ENCODE peak calls at places on chromosomes 6 and 20, in ten cellular contexts. M is fibroblast of lung; X is prostate gland; W is ovary; O is uterus; D is stomach; P is endothelial cell of umbilical vein; A is CD8-positive, alpha-beta memory T cell; Y is HepG2; H is gastrocnemius medialis. S is an unnamed sample.

GRCh38 chr6:168515376-168515775 is 74.4 kb downstream of the SMOC2 start:
- DNase-seq in M (no peak), X (no peak), W (no peak), O (no peak), D (no peak), P (no peak), A (no peak), Y (no peak), H (no peak), S (no peak)

GRCh38 chr20:46401478-46401860 is 4.9 kb downstream of the ELMO2 start:
- DNase-seq in M (no peak), X (no peak), W (no peak), O (no peak), D (no peak), P (no peak), A (no peak), Y (no peak), H (no peak), S (no peak)

GRCh38 chr20:63898882-63899558 is 4.1 kb downstream of the DNAJC5 start:
- DNase-seq in M (no peak), X (no peak), W (no peak), O (no peak), D (no peak), P (no peak), A (no peak), Y (no peak), H (no peak), S (no peak)

GRCh38 chr20:58555078-58555765 is 40.0 kb upstream of the APCDD1L start:
- DNase-seq in M (peak; percentile 93), X (no peak), W (no peak), O (no peak), D (no peak), P (peak; percentile 77), A (no peak), Y (no peak), H (no peak), S (no peak)

GRCh38 chr6:106792536-106793236 is 163.3 kb downstream of the QRSL1 start:
- DNase-seq in M (no peak), X (no peak), W (no peak), O (no peak), D (no peak), P (no peak), A (no peak), Y (peak; percentile 44), H (no peak), S (no peak)

GRCh38 chr20:17896771-17897369 is 71.7 kb downstream of the SNX5 start:
- DNase-seq in M (no peak), X (no peak), W (no peak), O (no peak), D (no peak), P (no peak), A (no peak), Y (peak; percentile 99), H (no peak), S (no peak)

GRCh38 chr6:170250451-170250850 is 40.4 kb downstream of the DLL1 start:
- DNase-seq in M (no peak), X (no peak), W (no peak), O (no peak), D (no peak), P (no peak), A (no peak), Y (no peak), H (no peak), S (no peak)

GRCh38 chr6:149363154-149363553 is 36.9 kb upstream of the SUMO4 start:
- DNase-seq in M (no peak), X (no peak), W (no peak), O (no peak), D (no peak), P (no peak), A (no peak), Y (no peak), H (no peak), S (no peak)

GRCh38 chr6:134520181-134521115 is 202.5 kb upstream of the SGK1 start:
- DNase-seq in M (peak; percentile 86), X (no peak), W (no peak), O (no peak), D (no peak), P (peak; percentile 36), A (no peak), Y (no peak), H (no peak), S (no peak)

GRCh38 chr6:5206920-5207561 is 53.7 kb downstream of the LYRM4 start:
- DNase-seq in M (no peak), X (no peak), W (no peak), O (no peak), D (no peak), P (no peak), A (no peak), Y (no peak), H (no peak), S (no peak)

GRCh38 chr6:5208039-5208438 is 52.7 kb downstream of the LYRM4 start:
- DNase-seq in M (no peak), X (no peak), W (no peak), O (peak; percentile 26), D (no peak), P (no peak), A (no peak), Y (no peak), H (no peak), S (no peak)

GRCh38 chr6:5204340-5204739 is 56.4 kb downstream of the LYRM4 start:
- DNase-seq in M (no peak), X (no peak), W (no peak), O (no peak), D (no peak), P (peak; percentile 54), A (no peak), Y (no peak), H (no peak), S (no peak)

GRCh38 chr6:5205035-5205469 is 55.7 kb downstream of the LYRM4 start:
- DNase-seq in M (no peak), X (no peak), W (peak; percentile 26), O (peak; percentile 30), D (no peak), P (peak; percentile 76), A (no peak), Y (no peak), H (no peak), S (no peak)

DNA sequence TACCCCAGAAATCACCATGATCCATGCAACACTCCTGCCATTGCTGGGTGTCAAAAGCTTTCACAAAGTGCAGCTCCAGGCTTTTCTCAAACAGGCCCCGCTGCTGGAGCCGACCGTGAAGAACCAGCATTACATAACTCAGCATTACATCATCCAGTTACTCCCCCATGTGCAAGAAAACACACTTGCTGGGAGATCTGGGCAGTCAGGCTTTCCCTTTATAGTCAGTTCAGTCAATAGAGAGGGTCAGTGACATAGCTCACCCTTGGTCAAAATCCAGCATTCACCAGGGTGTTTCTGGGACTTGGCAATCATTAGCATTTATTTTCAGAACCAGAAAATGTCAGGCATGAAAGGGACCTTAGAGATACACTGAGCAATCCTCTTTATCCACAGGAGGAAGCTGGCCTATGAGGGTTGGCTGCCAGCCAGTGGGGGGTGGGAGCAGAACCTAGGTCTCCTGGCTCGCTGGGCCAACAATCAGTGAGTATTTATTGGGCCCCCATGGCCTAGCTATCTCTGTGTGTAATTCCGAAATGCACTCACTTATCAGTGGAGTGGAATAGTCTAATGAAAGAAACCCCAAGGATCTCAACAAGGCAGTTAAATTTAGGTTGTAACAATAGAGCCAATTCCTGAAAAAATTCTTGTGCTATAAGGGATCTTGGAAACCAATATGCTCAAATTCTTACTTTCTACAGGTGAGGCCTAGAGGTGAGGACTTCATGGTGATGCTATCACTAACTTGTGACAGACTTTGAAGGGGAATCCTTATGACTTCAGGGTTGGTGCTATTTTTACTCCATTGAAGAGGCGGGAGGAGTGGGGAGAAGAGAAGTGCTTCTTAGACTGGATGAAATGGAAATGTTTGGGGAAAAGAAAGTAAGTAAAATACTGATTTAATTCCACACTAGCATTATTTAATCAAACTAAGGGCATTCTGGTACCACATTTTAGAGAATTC is 54.6 kb downstream of the LYRM4 start:
- DNase-seq in M (peak; percentile 56), X (no peak), W (peak; percentile 75), O (peak; percentile 81), D (peak; percentile 38), P (peak; percentile 74), A (no peak), Y (peak; percentile 95), H (peak; percentile 40), S (no peak)
- H3K4me3 ChIP-seq in M (no peak overlapping the region), X (no peak overlapping the region), W (no peak overlapping the region), O (no peak overlapping the region), D (no peak overlapping the region), P (no peak overlapping the region), A (no peak overlapping the region), Y (no peak overlapping the region), H (no peak overlapping the region), S (no peak overlapping the region)

GRCh38 chr20:37408930-37409210 is 62.9 kb downstream of the SRC start:
- DNase-seq in M (no peak), X (no peak), W (no peak), O (no peak), D (no peak), P (no peak), A (no peak), Y (no peak), H (no peak), S (no peak)
- H3K27me3 ChIP-seq in M (peaks cover 29% of the 10 kb centered on the region), X (no peaks in the 10 kb centered on the region), W (no peaks in the 10 kb centered on the region), O (no peaks in the 10 kb centered on the region), D (peaks cover 55% of the 10 kb centered on the region), P (peaks cover 10% of the 10 kb centered on the region), A (no peaks in the 10 kb centered on the region), Y (peaks cover 66% of the 10 kb centered on the region), H (peaks cover 29% of the 10 kb centered on the region), S (no peaks in the 10 kb centered on the region)

DNA sequence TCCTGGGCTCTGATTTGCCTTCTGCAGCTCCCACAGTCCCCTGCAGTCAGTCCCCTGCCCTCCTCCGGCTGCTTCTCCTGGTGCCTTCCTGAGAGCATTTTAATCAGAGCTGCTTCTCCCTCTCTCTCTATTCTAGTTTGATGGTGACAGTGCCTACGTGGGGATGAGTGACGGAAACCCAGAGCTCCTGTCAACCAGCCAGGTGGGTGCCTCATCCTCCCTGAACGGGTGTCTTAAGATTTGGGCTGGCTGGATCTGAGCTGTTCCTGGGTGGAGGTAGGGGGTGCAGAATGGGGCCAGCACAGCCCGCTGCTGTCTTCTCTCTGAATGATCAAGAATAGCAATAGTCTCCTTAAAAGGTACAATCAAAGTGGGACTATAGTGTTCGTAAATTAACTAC is 58.6 kb downstream of the TOX2 start:
- DNase-seq in M (no peak), X (no peak), W (no peak), O (no peak), D (no peak), P (no peak), A (no peak), Y (no peak), H (no peak), S (no peak)
- H3K36me3 ChIP-seq in M (no peaks in the 10 kb centered on the region), X (no peaks in the 10 kb centered on the region), W (no peaks in the 10 kb centered on the region), O (no peaks in the 10 kb centered on the region), D (no peaks in the 10 kb centered on the region), P (no peaks in the 10 kb centered on the region), A (no peaks in the 10 kb centered on the region), Y (no peaks in the 10 kb centered on the region), H (no peaks in the 10 kb centered on the region), S (no peaks in the 10 kb centered on the region)

DNA sequence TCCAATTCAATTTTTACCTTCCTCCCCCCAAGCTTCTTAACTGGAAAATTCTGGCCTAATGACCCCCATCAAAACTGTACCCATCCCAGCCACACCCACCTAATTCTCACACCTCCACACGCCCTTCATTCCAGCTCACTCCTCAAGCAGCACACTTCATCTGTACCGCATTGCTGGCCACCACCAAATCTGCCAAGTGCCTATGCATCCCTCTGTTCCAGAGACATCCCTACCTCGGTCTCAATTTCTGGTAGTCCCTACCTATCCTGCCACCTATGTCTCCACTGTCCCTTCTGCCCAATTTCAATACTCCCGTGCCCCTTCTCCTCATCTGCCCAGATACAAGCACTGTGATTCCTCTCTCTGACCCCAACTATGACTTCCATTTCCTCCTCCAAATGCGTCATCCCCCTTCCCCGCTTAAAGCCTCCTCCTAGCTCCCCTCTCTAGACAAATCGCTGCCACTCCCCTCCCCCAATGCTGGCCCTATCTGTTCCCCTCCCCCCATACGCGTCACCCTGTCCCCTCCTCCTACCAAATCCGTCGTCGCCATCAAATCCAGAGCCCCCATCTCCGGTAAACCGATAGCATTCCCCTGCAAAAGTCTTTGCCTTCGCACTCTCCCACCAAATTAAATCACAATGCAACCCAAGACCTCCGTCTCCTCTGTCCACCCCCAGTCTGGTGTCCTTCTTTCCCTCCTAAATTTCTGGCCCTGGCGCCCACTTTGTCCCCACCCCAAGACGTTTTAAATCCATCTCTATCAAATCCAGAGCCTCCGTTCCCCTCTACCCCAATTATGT is 1.2 kb downstream of the MTCH1 start:
- DNase-seq in M (peak; percentile 79), X (no peak), W (peak; percentile 73), O (peak; percentile 52), D (no peak), P (peak; percentile 68), A (peak; percentile 68), Y (no peak), H (no peak), S (peak; percentile 57)
- H3K4me3 ChIP-seq in M (peak overlapping the region; percentile 91), X (peak overlapping the region; percentile 100), W (peak overlapping the region; percentile 95), O (peak overlapping the region; percentile 100), D (peak overlapping the region; percentile 100), P (peak overlapping the region; percentile 71), A (peak overlapping the region; percentile 91), Y (peak overlapping the region; percentile 91), H (peak overlapping the region; percentile 99), S (peak overlapping the region; percentile 90)

S was measured in CD4-positive, CD25-positive, alpha-beta regulatory T cell.